ENCODE peak calls at places on chromosomes 5 and 9, in ten cellular contexts. One of them, this sample, is unnamed. For H3K27me3 and H3K4me1, the result is how much of the 10 kb centered on the place peaks cover.

GRCh38 chr5:177369050-177369912 is 11.6 kb downstream of the RGS14 start:
- DNase-seq in endodermal cell: peak
- DNase-seq in K562: peak
- DNase-seq in prostate gland: no peak
- DNase-seq in naive thymus-derived CD4-positive, alpha-beta T cell: no peak
- DNase-seq in IMR-90: no peak
- DNase-seq in RWPE2: no peak
- DNase-seq in hepatocyte: peak
- DNase-seq in cardiac muscle cell: peak
- DNase-seq in tibial artery: no peak
- DNase-seq in this sample: peak

GRCh38 chr5:159242656-159243055 is 20.4 kb upstream of the UBLCP1 start:
- DNase-seq in K562: no peak
- DNase-seq in hepatocyte: no peak
- DNase-seq in IMR-90: no peak
- DNase-seq in cardiac muscle cell: no peak
- DNase-seq in naive thymus-derived CD4-positive, alpha-beta T cell: no peak
- DNase-seq in endodermal cell: no peak
- DNase-seq in tibial artery: no peak
- DNase-seq in prostate gland: no peak
- DNase-seq in RWPE2: no peak
- DNase-seq in this sample: no peak

GRCh38 chr9:32554107-32554506 is 1.7 kb upstream of the TOPORS start:
- DNase-seq in cardiac muscle cell: peak
- DNase-seq in tibial artery: no peak
- DNase-seq in naive thymus-derived CD4-positive, alpha-beta T cell: no peak
- DNase-seq in endodermal cell: no peak
- DNase-seq in hepatocyte: no peak
- DNase-seq in K562: peak
- DNase-seq in IMR-90: peak
- DNase-seq in RWPE2: no peak
- DNase-seq in prostate gland: no peak
- DNase-seq in this sample: no peak

GRCh38 chr9:14433841-14434511 is 120.0 kb upstream of the NFIB start:
- DNase-seq in naive thymus-derived CD4-positive, alpha-beta T cell: no peak
- DNase-seq in hepatocyte: peak
- DNase-seq in RWPE2: no peak
- DNase-seq in IMR-90: peak
- DNase-seq in cardiac muscle cell: peak
- DNase-seq in K562: peak
- DNase-seq in prostate gland: no peak
- DNase-seq in endodermal cell: no peak
- DNase-seq in tibial artery: no peak
- DNase-seq in this sample: peak

GRCh38 chr5:141040093-141040762 is 10.9 kb upstream of the PCDHB1 start:
- DNase-seq in K562: no peak
- DNase-seq in naive thymus-derived CD4-positive, alpha-beta T cell: no peak
- DNase-seq in hepatocyte: peak
- DNase-seq in endodermal cell: peak
- DNase-seq in cardiac muscle cell: peak
- DNase-seq in tibial artery: no peak
- DNase-seq in IMR-90: no peak
- DNase-seq in RWPE2: no peak
- DNase-seq in prostate gland: no peak
- DNase-seq in this sample: no peak

GRCh38 chr9:18761742-18762141 is 271.3 kb downstream of the SAXO1 start:
- DNase-seq in endodermal cell: peak
- DNase-seq in hepatocyte: no peak
- DNase-seq in tibial artery: no peak
- DNase-seq in cardiac muscle cell: no peak
- DNase-seq in IMR-90: no peak
- DNase-seq in prostate gland: no peak
- DNase-seq in K562: no peak
- DNase-seq in naive thymus-derived CD4-positive, alpha-beta T cell: no peak
- DNase-seq in RWPE2: no peak
- DNase-seq in this sample: no peak

GRCh38 chr9:69425402-69425801 is 100.4 kb downstream of the ENTREP1 start:
- DNase-seq in tibial artery: no peak
- DNase-seq in RWPE2: no peak
- DNase-seq in prostate gland: no peak
- DNase-seq in endodermal cell: no peak
- DNase-seq in hepatocyte: no peak
- DNase-seq in IMR-90: no peak
- DNase-seq in K562: no peak
- DNase-seq in cardiac muscle cell: no peak
- DNase-seq in naive thymus-derived CD4-positive, alpha-beta T cell: no peak
- DNase-seq in this sample: no peak

GRCh38 chr5:107861565-107861964 is 190.8 kb upstream of the EFNA5 start:
- DNase-seq in RWPE2: no peak
- DNase-seq in naive thymus-derived CD4-positive, alpha-beta T cell: no peak
- DNase-seq in prostate gland: no peak
- DNase-seq in hepatocyte: no peak
- DNase-seq in IMR-90: no peak
- DNase-seq in K562: no peak
- DNase-seq in tibial artery: no peak
- DNase-seq in endodermal cell: no peak
- DNase-seq in cardiac muscle cell: no peak
- DNase-seq in this sample: no peak

GRCh38 chr5:175746851-175747250 is 89.0 kb downstream of the HRH2 start:
- DNase-seq in cardiac muscle cell: peak
- DNase-seq in tibial artery: no peak
- DNase-seq in prostate gland: no peak
- DNase-seq in hepatocyte: no peak
- DNase-seq in IMR-90: peak
- DNase-seq in RWPE2: no peak
- DNase-seq in endodermal cell: peak
- DNase-seq in K562: peak
- DNase-seq in naive thymus-derived CD4-positive, alpha-beta T cell: no peak
- DNase-seq in this sample: peak

GRCh38 chr5:10509593-10509992 is 54.3 kb upstream of the ANKRD33B start:
- DNase-seq in K562: no peak
- DNase-seq in RWPE2: no peak
- DNase-seq in cardiac muscle cell: no peak
- DNase-seq in IMR-90: no peak
- DNase-seq in naive thymus-derived CD4-positive, alpha-beta T cell: no peak
- DNase-seq in prostate gland: no peak
- DNase-seq in tibial artery: no peak
- DNase-seq in endodermal cell: no peak
- DNase-seq in hepatocyte: no peak
- DNase-seq in this sample: no peak

GRCh38 chr5:10511741-10512640 is 51.9 kb upstream of the ANKRD33B start:
- DNase-seq in endodermal cell: no peak
- DNase-seq in tibial artery: no peak
- DNase-seq in K562: no peak
- DNase-seq in hepatocyte: no peak
- DNase-seq in cardiac muscle cell: no peak
- DNase-seq in RWPE2: no peak
- DNase-seq in prostate gland: no peak
- DNase-seq in naive thymus-derived CD4-positive, alpha-beta T cell: no peak
- DNase-seq in IMR-90: no peak
- DNase-seq in this sample: no peak

GRCh38 chr5:10515492-10515891 is 48.4 kb upstream of the ANKRD33B start:
- DNase-seq in RWPE2: no peak
- DNase-seq in endodermal cell: no peak
- DNase-seq in K562: no peak
- DNase-seq in tibial artery: no peak
- DNase-seq in naive thymus-derived CD4-positive, alpha-beta T cell: no peak
- DNase-seq in IMR-90: no peak
- DNase-seq in prostate gland: no peak
- DNase-seq in hepatocyte: no peak
- DNase-seq in cardiac muscle cell: no peak
- DNase-seq in this sample: no peak

GRCh38 chr5:10518352-10518751 is 45.5 kb upstream of the ANKRD33B start:
- DNase-seq in RWPE2: no peak
- DNase-seq in tibial artery: no peak
- DNase-seq in IMR-90: peak
- DNase-seq in hepatocyte: peak
- DNase-seq in prostate gland: no peak
- DNase-seq in K562: no peak
- DNase-seq in naive thymus-derived CD4-positive, alpha-beta T cell: no peak
- DNase-seq in cardiac muscle cell: peak
- DNase-seq in endodermal cell: no peak
- DNase-seq in this sample: no peak

GRCh38 chr5:10513501-10514442 is 50.1 kb upstream of the ANKRD33B start:
- DNase-seq in hepatocyte: no peak
- DNase-seq in K562: no peak
- DNase-seq in cardiac muscle cell: peak
- DNase-seq in endodermal cell: peak
- DNase-seq in naive thymus-derived CD4-positive, alpha-beta T cell: no peak
- DNase-seq in prostate gland: no peak
- DNase-seq in tibial artery: no peak
- DNase-seq in RWPE2: no peak
- DNase-seq in IMR-90: peak
- DNase-seq in this sample: no peak
- H3K4me3 ChIP-seq in hepatocyte: no peak
- H3K4me3 ChIP-seq in K562: no peak
- H3K4me3 ChIP-seq in cardiac muscle cell: no peak
- H3K4me3 ChIP-seq in endodermal cell: no peak
- H3K4me3 ChIP-seq in naive thymus-derived CD4-positive, alpha-beta T cell: no peak
- H3K4me3 ChIP-seq in prostate gland: no peak
- H3K4me3 ChIP-seq in tibial artery: no peak
- H3K4me3 ChIP-seq in RWPE2: no peak
- H3K4me3 ChIP-seq in IMR-90: no peak
- H3K4me3 ChIP-seq in this sample: no peak

GRCh38 chr9:124016152-124017063 is 4.8 kb downstream of the LHX2 start:
- DNase-seq in naive thymus-derived CD4-positive, alpha-beta T cell: no peak
- DNase-seq in IMR-90: no peak
- DNase-seq in cardiac muscle cell: no peak
- DNase-seq in hepatocyte: no peak
- DNase-seq in prostate gland: no peak
- DNase-seq in tibial artery: no peak
- DNase-seq in RWPE2: no peak
- DNase-seq in endodermal cell: peak
- DNase-seq in K562: no peak
- DNase-seq in this sample: no peak

GRCh38 chr9:124014355-124015026 is 2.9 kb downstream of the LHX2 start:
- DNase-seq in hepatocyte: no peak
- DNase-seq in RWPE2: no peak
- DNase-seq in endodermal cell: no peak
- DNase-seq in tibial artery: no peak
- DNase-seq in naive thymus-derived CD4-positive, alpha-beta T cell: no peak
- DNase-seq in cardiac muscle cell: no peak
- DNase-seq in prostate gland: no peak
- DNase-seq in IMR-90: no peak
- DNase-seq in K562: no peak
- DNase-seq in this sample: no peak

GRCh38 chr9:124015661-124016131 is 4.1 kb downstream of the LHX2 start:
- DNase-seq in IMR-90: no peak
- DNase-seq in K562: no peak
- DNase-seq in prostate gland: no peak
- DNase-seq in naive thymus-derived CD4-positive, alpha-beta T cell: no peak
- DNase-seq in endodermal cell: peak
- DNase-seq in RWPE2: no peak
- DNase-seq in cardiac muscle cell: no peak
- DNase-seq in tibial artery: no peak
- DNase-seq in hepatocyte: no peak
- DNase-seq in this sample: no peak

GRCh38 chr9:124013263-124014211 is 2.0 kb downstream of the LHX2 start:
- DNase-seq in naive thymus-derived CD4-positive, alpha-beta T cell: no peak
- DNase-seq in RWPE2: no peak
- DNase-seq in cardiac muscle cell: no peak
- DNase-seq in hepatocyte: no peak
- DNase-seq in endodermal cell: peak
- DNase-seq in prostate gland: no peak
- DNase-seq in tibial artery: no peak
- DNase-seq in K562: no peak
- DNase-seq in IMR-90: no peak
- DNase-seq in this sample: no peak

GRCh38 chr9:124015091-124015660 is 3.6 kb downstream of the LHX2 start:
- DNase-seq in cardiac muscle cell: no peak
- DNase-seq in naive thymus-derived CD4-positive, alpha-beta T cell: no peak
- DNase-seq in prostate gland: no peak
- DNase-seq in RWPE2: no peak
- DNase-seq in hepatocyte: no peak
- DNase-seq in IMR-90: no peak
- DNase-seq in K562: no peak
- DNase-seq in tibial artery: no peak
- DNase-seq in endodermal cell: peak
- DNase-seq in this sample: no peak
- H3K27me3 ChIP-seq in cardiac muscle cell: half or more
- H3K27me3 ChIP-seq in naive thymus-derived CD4-positive, alpha-beta T cell: under half
- H3K27me3 ChIP-seq in prostate gland: half or more
- H3K27me3 ChIP-seq in RWPE2: half or more
- H3K27me3 ChIP-seq in hepatocyte: half or more
- H3K27me3 ChIP-seq in IMR-90: half or more
- H3K27me3 ChIP-seq in K562: half or more
- H3K27me3 ChIP-seq in tibial artery: half or more
- H3K27me3 ChIP-seq in endodermal cell: half or more
- H3K27me3 ChIP-seq in this sample: under half

GRCh38 chr9:134336174-134336705 is 10.0 kb downstream of the RXRA start:
- DNase-seq in K562: no peak
- DNase-seq in IMR-90: no peak
- DNase-seq in tibial artery: no peak
- DNase-seq in hepatocyte: no peak
- DNase-seq in prostate gland: no peak
- DNase-seq in naive thymus-derived CD4-positive, alpha-beta T cell: no peak
- DNase-seq in endodermal cell: no peak
- DNase-seq in cardiac muscle cell: no peak
- DNase-seq in RWPE2: no peak
- DNase-seq in this sample: peak

GRCh38 chr9:134335490-134336173 is 9.4 kb downstream of the RXRA start:
- DNase-seq in endodermal cell: no peak
- DNase-seq in tibial artery: no peak
- DNase-seq in IMR-90: no peak
- DNase-seq in naive thymus-derived CD4-positive, alpha-beta T cell: no peak
- DNase-seq in RWPE2: no peak
- DNase-seq in prostate gland: no peak
- DNase-seq in cardiac muscle cell: no peak
- DNase-seq in hepatocyte: no peak
- DNase-seq in K562: no peak
- DNase-seq in this sample: peak

GRCh38 chr9:134337469-134337868 is 11.2 kb downstream of the RXRA start:
- DNase-seq in cardiac muscle cell: no peak
- DNase-seq in RWPE2: no peak
- DNase-seq in tibial artery: no peak
- DNase-seq in prostate gland: no peak
- DNase-seq in K562: no peak
- DNase-seq in naive thymus-derived CD4-positive, alpha-beta T cell: no peak
- DNase-seq in IMR-90: no peak
- DNase-seq in hepatocyte: no peak
- DNase-seq in endodermal cell: no peak
- DNase-seq in this sample: no peak

GRCh38 chr9:134338394-134339182 is 12.3 kb downstream of the RXRA start:
- DNase-seq in IMR-90: no peak
- DNase-seq in K562: peak
- DNase-seq in RWPE2: no peak
- DNase-seq in cardiac muscle cell: peak
- DNase-seq in tibial artery: no peak
- DNase-seq in prostate gland: no peak
- DNase-seq in naive thymus-derived CD4-positive, alpha-beta T cell: no peak
- DNase-seq in endodermal cell: no peak
- DNase-seq in hepatocyte: no peak
- DNase-seq in this sample: no peak

GRCh38 chr9:134336924-134337323 is 10.7 kb downstream of the RXRA start:
- DNase-seq in K562: no peak
- DNase-seq in naive thymus-derived CD4-positive, alpha-beta T cell: no peak
- DNase-seq in IMR-90: no peak
- DNase-seq in cardiac muscle cell: no peak
- DNase-seq in prostate gland: no peak
- DNase-seq in RWPE2: no peak
- DNase-seq in tibial artery: no peak
- DNase-seq in endodermal cell: no peak
- DNase-seq in hepatocyte: no peak
- DNase-seq in this sample: no peak
- H3K4me1 ChIP-seq in K562: half or more
- H3K4me1 ChIP-seq in naive thymus-derived CD4-positive, alpha-beta T cell: under half
- H3K4me1 ChIP-seq in IMR-90: under half
- H3K4me1 ChIP-seq in cardiac muscle cell: under half
- H3K4me1 ChIP-seq in prostate gland: under half
- H3K4me1 ChIP-seq in RWPE2: under half
- H3K4me1 ChIP-seq in tibial artery: under half
- H3K4me1 ChIP-seq in endodermal cell: under half
- H3K4me1 ChIP-seq in hepatocyte: half or more
- H3K4me1 ChIP-seq in this sample: under half

GRCh38 chr9:77019810-77020437 is 469 bp downstream of the FOXB2 start:
- DNase-seq in naive thymus-derived CD4-positive, alpha-beta T cell: no peak
- DNase-seq in RWPE2: no peak
- DNase-seq in K562: no peak
- DNase-seq in prostate gland: no peak
- DNase-seq in hepatocyte: no peak
- DNase-seq in IMR-90: no peak
- DNase-seq in tibial artery: no peak
- DNase-seq in cardiac muscle cell: no peak
- DNase-seq in endodermal cell: peak
- DNase-seq in this sample: no peak
- H3K4me3 ChIP-seq in naive thymus-derived CD4-positive, alpha-beta T cell: no peak
- H3K4me3 ChIP-seq in RWPE2: no peak
- H3K4me3 ChIP-seq in K562: no peak
- H3K4me3 ChIP-seq in prostate gland: no peak
- H3K4me3 ChIP-seq in hepatocyte: no peak
- H3K4me3 ChIP-seq in IMR-90: no peak
- H3K4me3 ChIP-seq in tibial artery: no peak
- H3K4me3 ChIP-seq in cardiac muscle cell: no peak
- H3K4me3 ChIP-seq in endodermal cell: no peak
- H3K4me3 ChIP-seq in this sample: no peak

This sample was measured in small intestine.